ENCODE peak calls at places on chromosomes 13 and 19, in eight cellular contexts. G is cardiac fibroblast, K is upper lobe of left lung, F is H9, S is tibial nerve, Y is heart left ventricle, I is neural progenitor cell, J is esophagus squamous epithelium. U is an unnamed sample.

GRCh38 chr19:31223805-31224534 is 125.3 kb downstream of the TSHZ3 start:
- DNase-seq in Y (no peak), J (no peak), G (peak), I (no peak), S (no peak), K (no peak), F (no peak), U (no peak)

GRCh38 chr13:112061367-112062046 is 5.4 kb upstream of the SOX1 start:
- DNase-seq in G (no peak), I (peak), K (no peak), Y (no peak), S (no peak), J (no peak), F (peak), U (no peak)

GRCh38 chr19:11102944-11103343 is 13.7 kb downstream of the LDLR start:
- DNase-seq in J (no peak), G (no peak), I (no peak), Y (no peak), F (no peak), S (no peak), K (no peak), U (no peak)

GRCh38 chr19:1650627-1651009 is 1.8 kb downstream of the TCF3 start:
- DNase-seq in I (peak), Y (peak), F (no peak), G (peak), K (no peak), J (no peak), S (no peak), U (no peak)

GRCh38 chr13:110593430-110594130 is 21.8 kb upstream of the NAXD start:
- DNase-seq in S (no peak), I (peak), Y (no peak), J (no peak), F (no peak), K (no peak), G (peak), U (no peak)

GRCh38 chr19:48170817-48171347 is 402 bp downstream of the ZSWIM9 start:
- DNase-seq in S (no peak), F (peak), Y (no peak), K (no peak), I (peak), G (no peak), J (no peak), U (no peak)

GRCh38 chr19:58229255-58229639 is 533 bp downstream of the ZNF544 start:
- DNase-seq in J (no peak), I (peak), Y (peak), G (peak), S (no peak), F (peak), K (no peak), U (peak)

GRCh38 chr13:64248371-64249065 is 2832.9 kb upstream of the PCDH20 start:
- DNase-seq in G (no peak), F (no peak), Y (no peak), K (no peak), I (no peak), S (no peak), J (no peak), U (no peak)

GRCh38 chr19:4449022-4449825 is 8.4 kb downstream of the UBXN6 start:
- DNase-seq in F (peak), J (no peak), S (no peak), Y (peak), I (no peak), G (no peak), K (no peak), U (no peak)

GRCh38 chr19:45791744-45792481 is 732 bp downstream of the DMWD start:
- DNase-seq in I (no peak), G (no peak), K (no peak), S (no peak), J (no peak), Y (no peak), F (no peak), U (no peak)

GRCh38 chr19:13461536-13461935 is 44.7 kb downstream of the CACNA1A start:
- DNase-seq in Y (no peak), K (no peak), I (peak), F (no peak), G (no peak), J (no peak), S (no peak), U (no peak)

GRCh38 chr19:54380897-54381296 is 16.2 kb upstream of the LAIR1 start:
- DNase-seq in F (no peak), S (no peak), I (no peak), G (no peak), K (no peak), J (no peak), Y (no peak), U (no peak)

GRCh38 chr13:40101708-40102359 is 446.4 kb downstream of the COG6 start:
- DNase-seq in G (no peak), F (no peak), S (no peak), I (no peak), K (no peak), J (no peak), Y (no peak), U (no peak)

GRCh38 chr19:38557205-38557799 is 60.5 kb downstream of the MAP4K1 start:
- DNase-seq in I (no peak), F (no peak), J (no peak), Y (no peak), S (no peak), G (no peak), K (no peak), U (no peak)

GRCh38 chr13:26872444-26873173 is 112.0 kb upstream of the GPR12 start:
- DNase-seq in K (peak), G (peak), F (peak), Y (peak), J (no peak), I (peak), S (no peak), U (peak)

GRCh38 chr19:35717665-35718344 is at the start of gene KMT2B:
- DNase-seq in J (no peak), G (no peak), K (no peak), S (no peak), I (peak), Y (no peak), F (peak), U (no peak)

GRCh38 chr13:30224732-30225131 is 82.6 kb downstream of the KATNAL1 start:
- DNase-seq in F (no peak), I (no peak), Y (no peak), S (no peak), G (peak), J (no peak), K (no peak), U (no peak)

GRCh38 chr13:106709509-106709908 is 141.6 kb upstream of the ARGLU1 start:
- DNase-seq in G (peak), S (no peak), Y (no peak), F (no peak), J (no peak), I (no peak), K (no peak), U (no peak)

GRCh38 chr19:4539697-4540581 is at the start of gene LRG1:
- DNase-seq in J (no peak), I (no peak), S (no peak), F (no peak), K (peak), Y (no peak), G (peak), U (no peak)

GRCh38 chr13:100208002-100208401 is 119.1 kb downstream of the PCCA start:
- DNase-seq in F (no peak), J (no peak), G (no peak), S (no peak), K (no peak), Y (no peak), I (no peak), U (no peak)
- TF ChIP-seq CTCF in F (no peak), J (no peak), G (no peak), S (no peak), K (no peak), Y (no peak), I (no peak), U (no peak)

DNA sequence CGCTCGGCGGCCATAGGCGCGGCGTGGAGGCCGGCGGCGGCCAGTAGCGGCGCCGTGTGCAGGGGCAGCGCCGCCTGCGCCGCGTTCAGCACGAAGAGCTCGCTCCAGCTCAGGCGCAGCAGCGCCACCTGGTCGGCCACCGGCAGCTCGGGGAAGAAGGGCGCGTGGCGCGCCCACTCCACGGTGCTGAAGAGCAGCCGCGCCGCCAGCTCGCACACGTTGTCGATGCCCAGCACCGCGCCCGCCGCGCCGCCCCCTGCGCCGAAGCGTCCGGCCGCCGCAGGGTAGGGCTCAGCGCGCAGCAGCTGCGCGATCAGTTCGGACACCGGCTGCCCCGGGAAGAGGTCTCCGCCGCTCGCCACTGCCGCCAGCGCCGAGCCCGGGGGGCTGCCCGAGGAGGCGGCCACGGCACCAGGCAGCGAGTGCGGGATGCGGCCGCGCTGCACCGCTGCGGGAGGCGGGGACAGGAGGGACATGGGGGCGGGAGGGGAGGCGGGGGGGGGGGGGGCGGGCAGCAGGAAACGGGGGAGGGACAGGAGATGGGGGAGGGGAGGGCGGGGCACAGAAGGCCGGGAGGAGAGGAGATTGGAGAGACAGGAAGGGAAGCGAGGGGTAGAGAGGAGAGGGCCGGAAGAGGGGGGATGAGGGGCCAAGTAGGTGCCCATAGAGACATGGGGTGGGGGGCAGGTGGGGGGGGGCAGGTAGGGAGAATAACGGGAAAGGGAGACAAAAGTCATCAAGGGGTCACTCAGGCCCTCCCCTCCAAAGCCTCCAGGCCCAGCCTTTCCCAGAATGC is 9.8 kb downstream of the OCEL1 start:
- DNase-seq in I (peak), K (peak), S (peak), Y (peak), G (peak), J (no peak), F (peak), U (peak)
- TF ChIP-seq CTCF in I (peak), K (peak), S (peak), Y (peak), G (peak), J (peak), F (peak), U (no peak)

DNA sequence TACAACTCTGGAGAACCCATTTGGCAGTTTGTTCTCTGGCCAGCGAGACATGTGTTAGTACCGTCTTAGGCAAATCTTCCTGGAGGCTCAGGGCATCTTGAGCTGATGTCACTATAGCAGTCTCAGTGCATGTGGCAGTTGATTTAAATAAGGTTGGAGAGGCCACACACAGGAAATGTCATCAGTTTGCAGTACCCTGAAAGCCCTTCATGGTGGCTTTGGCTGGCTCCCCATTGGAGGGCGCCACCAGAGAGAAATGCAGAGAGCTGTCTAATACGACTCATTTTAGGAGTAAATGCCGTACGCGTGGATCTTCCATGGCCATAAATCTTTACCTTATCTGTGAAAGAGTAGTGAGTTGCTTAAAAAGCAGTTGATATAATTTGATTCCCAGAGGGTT is 163.1 kb downstream of the STK24 start:
- DNase-seq in J (no peak), K (no peak), I (no peak), S (no peak), G (no peak), F (no peak), Y (no peak), U (no peak)
- TF ChIP-seq CTCF in J (no peak), K (no peak), I (peak), S (no peak), G (no peak), F (peak), Y (no peak), U (no peak)

DNA sequence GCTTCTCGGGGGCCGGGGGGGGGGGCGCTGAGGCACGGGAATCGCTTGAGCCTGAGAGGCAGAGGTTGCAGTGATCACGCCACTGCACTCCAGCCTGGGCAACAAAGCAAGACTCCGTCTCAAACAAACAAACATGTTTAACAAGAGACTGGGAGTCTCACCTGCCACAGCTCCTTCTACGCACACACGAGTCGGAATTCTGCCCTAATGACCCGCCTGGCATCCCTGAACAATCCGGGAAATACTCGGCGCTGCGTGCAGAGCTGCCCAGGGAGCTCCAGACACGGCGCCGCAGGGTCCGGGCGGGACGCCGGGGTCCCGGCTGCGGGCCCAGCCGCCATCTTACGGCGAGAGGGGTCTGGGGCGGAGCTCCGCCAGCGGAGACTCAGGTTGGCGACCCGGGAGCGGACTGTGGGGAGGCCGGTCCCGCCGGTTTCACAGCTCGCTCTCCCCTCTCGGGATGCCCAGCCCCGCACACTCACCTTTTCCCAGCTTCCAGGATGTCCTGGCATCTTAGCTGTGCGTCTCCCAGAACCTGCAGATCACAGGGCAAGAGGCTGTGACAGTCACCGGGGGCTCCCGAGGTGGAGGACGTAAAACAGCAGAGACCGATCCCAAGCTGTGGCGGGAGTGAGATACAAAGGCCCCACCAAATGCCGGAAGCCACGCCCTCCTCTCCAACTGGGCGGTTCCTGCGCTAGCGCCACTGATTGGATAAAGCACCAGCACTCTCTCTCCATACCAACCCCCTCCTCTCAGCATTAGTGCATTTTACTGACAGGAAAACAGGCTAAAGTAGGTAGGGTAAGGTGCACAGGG is 23.6 kb upstream of the ZNF724 start:
- DNase-seq in S (peak), G (peak), I (peak), Y (peak), J (peak), K (peak), F (peak), U (peak)
- TF ChIP-seq CTCF in S (no peak), G (no peak), I (no peak), Y (no peak), J (no peak), K (no peak), F (no peak), U (no peak)

GRCh38 chr19:6772028-6772865 is at the start of gene VAV1:
- DNase-seq in K (peak), F (peak), G (no peak), Y (peak), I (no peak), J (peak), S (no peak), U (no peak)
- TF ChIP-seq CTCF in K (peak), F (peak), G (no peak), Y (no peak), I (no peak), J (peak), S (no peak), U (no peak)

GRCh38 chr13:76668716-76669115 is 217.5 kb downstream of the KCTD12 start:
- DNase-seq in G (no peak), Y (no peak), K (no peak), I (peak), F (no peak), J (no peak), S (no peak), U (no peak)

GRCh38 chr13:76668141-76668540 is 218.1 kb downstream of the KCTD12 start:
- DNase-seq in I (no peak), F (no peak), J (no peak), S (no peak), Y (no peak), G (no peak), K (no peak), U (no peak)

GRCh38 chr13:76672422-76672821 is 213.8 kb downstream of the KCTD12 start:
- DNase-seq in I (no peak), K (no peak), S (no peak), J (no peak), G (peak), Y (no peak), F (no peak), U (no peak)

GRCh38 chr13:76663941-76664340 is 222.3 kb downstream of the KCTD12 start:
- DNase-seq in Y (no peak), K (no peak), G (peak), I (no peak), F (no peak), S (no peak), J (no peak), U (no peak)

DNA sequence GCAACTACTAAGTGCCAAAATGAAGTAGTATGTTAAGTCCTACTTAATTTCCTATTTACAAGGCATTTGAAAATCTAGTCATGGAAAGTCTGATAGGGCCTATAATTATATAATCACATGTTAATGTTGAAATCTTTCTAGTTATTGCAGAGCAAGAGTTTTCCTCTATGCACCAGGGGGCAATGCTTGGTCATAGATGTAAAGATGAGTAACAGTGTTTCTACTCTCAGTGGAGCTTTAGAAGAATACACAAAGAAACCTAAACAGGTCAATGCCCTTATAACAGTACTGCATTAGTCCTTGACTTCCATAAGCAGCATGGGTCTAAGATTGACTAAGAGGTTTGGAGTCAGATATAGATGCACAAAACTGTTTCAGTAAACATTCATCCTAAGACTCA is 218.7 kb downstream of the KCTD12 start:
- DNase-seq in G (peak), F (no peak), J (no peak), I (no peak), K (no peak), Y (peak), S (no peak), U (no peak)
- TF ChIP-seq CTCF in G (peak), F (no peak), J (peak), I (no peak), K (peak), Y (peak), S (peak), U (no peak)

GRCh38 chr19:17681505-17682125 is 6.5 kb downstream of the UNC13A start:
- DNase-seq in S (no peak), F (peak), K (no peak), J (no peak), G (peak), I (peak), Y (peak), U (peak)

GRCh38 chr19:17682273-17682672 is 5.9 kb downstream of the UNC13A start:
- DNase-seq in K (no peak), Y (no peak), S (no peak), G (no peak), I (no peak), J (no peak), F (no peak), U (no peak)

GRCh38 chr19:17678836-17679235 is 9.3 kb downstream of the UNC13A start:
- DNase-seq in S (no peak), I (no peak), G (no peak), Y (no peak), K (no peak), J (no peak), F (no peak), U (no peak)

GRCh38 chr19:17679526-17680234 is 8.5 kb downstream of the UNC13A start:
- DNase-seq in K (no peak), S (no peak), F (no peak), J (no peak), G (no peak), I (peak), Y (no peak), U (no peak)

DNA sequence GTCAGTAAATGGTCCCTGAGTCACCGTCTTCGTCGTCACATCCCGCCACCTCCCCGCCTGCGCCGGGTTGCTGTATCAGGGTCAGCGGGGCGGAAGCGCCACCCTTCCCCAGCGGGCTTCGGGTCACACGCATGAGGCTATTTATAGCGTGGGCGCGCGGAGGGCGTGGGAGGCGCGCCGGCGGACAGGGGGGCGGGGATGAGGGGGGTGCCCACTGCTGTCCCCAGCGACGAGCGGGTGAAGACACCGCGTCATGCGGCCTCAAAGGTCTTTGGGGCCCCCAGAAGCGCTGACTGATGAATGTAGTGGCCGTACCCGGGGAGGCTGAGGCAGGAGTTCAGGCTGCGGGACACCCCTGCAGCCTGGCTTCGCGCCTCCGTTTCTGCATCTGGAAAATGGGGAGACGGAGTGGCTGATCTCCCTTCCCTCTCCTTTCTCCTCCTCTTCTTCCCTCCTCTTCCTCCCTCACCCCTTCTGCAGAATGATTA is 7.9 kb downstream of the UNC13A start:
- DNase-seq in Y (peak), I (peak), F (peak), G (peak), S (peak), K (peak), J (no peak), U (peak)
- TF ChIP-seq CTCF in Y (no peak), I (no peak), F (no peak), G (no peak), S (no peak), K (no peak), J (no peak), U (no peak)

GRCh38 chr13:33033361-33033812 is 17.2 kb downstream of the KL start:
- DNase-seq in F (no peak), Y (no peak), S (no peak), K (peak), J (no peak), G (no peak), I (no peak), U (no peak)
- TF ChIP-seq CTCF in F (no peak), Y (no peak), S (no peak), K (no peak), J (no peak), G (no peak), I (no peak), U (no peak)

DNA sequence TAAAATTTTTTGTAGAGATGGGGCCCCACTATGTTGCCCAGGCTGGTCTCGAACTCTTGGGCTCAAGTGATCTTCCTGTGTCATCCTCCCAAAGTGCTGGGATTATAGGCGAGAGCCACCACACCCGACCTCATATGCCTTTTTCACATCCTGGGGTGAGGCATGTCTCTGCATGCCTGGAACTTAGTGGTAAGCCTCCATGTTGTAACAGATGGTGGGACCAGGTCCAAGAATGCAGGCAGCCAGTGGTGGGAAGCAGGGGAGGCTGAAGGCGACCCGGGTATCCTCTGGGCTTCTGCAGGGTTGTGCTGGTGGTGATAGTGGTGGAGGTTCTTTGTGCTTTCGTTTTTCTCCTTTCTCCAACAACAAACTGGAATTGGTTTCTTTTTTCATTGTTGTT is 30.1 kb upstream of the CCDC124 start:
- DNase-seq in Y (no peak), K (no peak), I (no peak), G (peak), S (no peak), F (no peak), J (no peak), U (no peak)
- TF ChIP-seq CTCF in Y (no peak), K (no peak), I (no peak), G (no peak), S (no peak), F (no peak), J (no peak), U (no peak)